ENCODE peak calls at places on chromosomes 7 and 10, in seven cellular contexts. L, O, W, F, Z, B and G are unnamed samples.

GRCh38 chr10:102645741-102646609 is 1.7 kb downstream of the TRIM8 start:
- DNase-seq in L (peak; percentile 99), O (peak; percentile 95), W (peak; percentile 86), F (peak; percentile 99), Z (no peak), B (no peak), G (peak; percentile 42)

GRCh38 chr10:102118867-102119266 is 1.3 kb downstream of the LDB1 start:
- DNase-seq in L (peak; percentile 65), O (peak; percentile 64), W (peak; percentile 23), F (no peak), Z (no peak), B (no peak), G (no peak)

GRCh38 chr7:4682621-4683042 is 537 bp downstream of the FOXK1 start:
- DNase-seq in L (peak; percentile 61), O (peak; percentile 73), W (peak; percentile 60), F (peak; percentile 55), Z (peak; percentile 58), B (no peak), G (peak; percentile 49)

GRCh38 chr7:137652721-137653120 is 194.1 kb downstream of the DGKI start:
- DNase-seq in L (peak; percentile 44), O (no peak), W (no peak), F (peak; percentile 59), Z (no peak), B (no peak), G (no peak)

GRCh38 chr10:114168450-114169009 is 5.5 kb downstream of the CCDC186 start:
- DNase-seq in L (no peak), O (no peak), W (no peak), F (no peak), Z (no peak), B (no peak), G (no peak)

GRCh38 chr7:148303295-148304013 is 287.1 kb upstream of the C7orf33 start:
- DNase-seq in L (peak; percentile 69), O (peak; percentile 79), W (peak; percentile 73), F (peak; percentile 11), Z (no peak), B (no peak), G (peak; percentile 12)

GRCh38 chr10:3067859-3068179 is 471 bp downstream of the PFKP start:
- DNase-seq in L (no peak), O (no peak), W (no peak), F (no peak), Z (no peak), B (no peak), G (no peak)

GRCh38 chr7:116924741-116925140 is 28.6 kb upstream of the ST7 start:
- DNase-seq in L (no peak), O (no peak), W (no peak), F (no peak), Z (no peak), B (no peak), G (no peak)

GRCh38 chr7:32126843-32127242 is 56.6 kb upstream of the PDE1C start:
- DNase-seq in L (no peak), O (no peak), W (no peak), F (no peak), Z (no peak), B (no peak), G (no peak)

GRCh38 chr7:10802526-10802925 is 171.1 kb upstream of the PHF14 start:
- DNase-seq in L (peak; percentile 0), O (no peak), W (no peak), F (peak; percentile 80), Z (no peak), B (no peak), G (no peak)

GRCh38 chr10:16644146-16644545 is 122.5 kb upstream of the C1QL3 start:
- DNase-seq in L (no peak), O (no peak), W (no peak), F (peak; percentile 41), Z (no peak), B (no peak), G (no peak)

GRCh38 chr10:24414597-24414996 is 205.7 kb downstream of the KIAA1217 start:
- DNase-seq in L (no peak), O (no peak), W (no peak), F (no peak), Z (no peak), B (no peak), G (no peak)

GRCh38 chr7:31488562-31489203 is 25.2 kb upstream of the ITPRID1 start:
- DNase-seq in L (peak; percentile 1), O (peak; percentile 58), W (peak; percentile 38), F (peak; percentile 20), Z (peak; percentile 63), B (peak; percentile 61), G (peak; percentile 59)

GRCh38 chr10:71068811-71069411 is 143.5 kb upstream of the UNC5B start:
- DNase-seq in L (no peak), O (peak; percentile 84), W (peak; percentile 64), F (peak; percentile 5), Z (no peak), B (no peak), G (no peak)

GRCh38 chr7:52863667-52864066 is 171.8 kb upstream of the POM121L12 start:
- DNase-seq in L (no peak), O (no peak), W (no peak), F (no peak), Z (no peak), B (no peak), G (no peak)

GRCh38 chr7:155635817-155636216 is 8.6 kb upstream of the RBM33 start:
- DNase-seq in L (no peak), O (no peak), W (no peak), F (no peak), Z (no peak), B (no peak), G (no peak)

GRCh38 chr10:130456616-130457015 is 320.4 kb downstream of the GLRX3 start:
- DNase-seq in L (no peak), O (no peak), W (no peak), F (no peak), Z (no peak), B (no peak), G (no peak)

GRCh38 chr10:73837072-73837471 is 25.7 kb upstream of the NDST2 start:
- DNase-seq in L (peak; percentile 83), O (no peak), W (no peak), F (peak; percentile 44), Z (no peak), B (no peak), G (no peak)

GRCh38 chr10:53006663-53007610 is 234.4 kb upstream of the MBL2 start:
- DNase-seq in L (no peak), O (no peak), W (no peak), F (peak; percentile 8), Z (no peak), B (no peak), G (no peak)
- H3K4me1 ChIP-seq in L (no peaks in the 10 kb centered on the region), O (no peaks in the 10 kb centered on the region), W (no peaks in the 10 kb centered on the region), F (no peaks in the 10 kb centered on the region), Z (peaks cover 68% of the 10 kb centered on the region), B (no peaks in the 10 kb centered on the region), G (peaks cover 17% of the 10 kb centered on the region)

GRCh38 chr7:143510854-143511592 is 33.4 kb downstream of the TAS2R41 start:
- DNase-seq in L (no peak), O (no peak), W (no peak), F (no peak), Z (no peak), B (no peak), G (no peak)

GRCh38 chr7:143514487-143514886 is 36.8 kb downstream of the TAS2R41 start:
- DNase-seq in L (no peak), O (no peak), W (no peak), F (no peak), Z (no peak), B (no peak), G (no peak)

GRCh38 chr7:143511593-143512047 is 33.9 kb downstream of the TAS2R41 start:
- DNase-seq in L (no peak), O (no peak), W (no peak), F (no peak), Z (no peak), B (no peak), G (no peak)

GRCh38 chr7:143514995-143515735 is 37.5 kb downstream of the TAS2R41 start:
- DNase-seq in L (peak; percentile 30), O (no peak), W (no peak), F (no peak), Z (no peak), B (no peak), G (no peak)

DNA sequence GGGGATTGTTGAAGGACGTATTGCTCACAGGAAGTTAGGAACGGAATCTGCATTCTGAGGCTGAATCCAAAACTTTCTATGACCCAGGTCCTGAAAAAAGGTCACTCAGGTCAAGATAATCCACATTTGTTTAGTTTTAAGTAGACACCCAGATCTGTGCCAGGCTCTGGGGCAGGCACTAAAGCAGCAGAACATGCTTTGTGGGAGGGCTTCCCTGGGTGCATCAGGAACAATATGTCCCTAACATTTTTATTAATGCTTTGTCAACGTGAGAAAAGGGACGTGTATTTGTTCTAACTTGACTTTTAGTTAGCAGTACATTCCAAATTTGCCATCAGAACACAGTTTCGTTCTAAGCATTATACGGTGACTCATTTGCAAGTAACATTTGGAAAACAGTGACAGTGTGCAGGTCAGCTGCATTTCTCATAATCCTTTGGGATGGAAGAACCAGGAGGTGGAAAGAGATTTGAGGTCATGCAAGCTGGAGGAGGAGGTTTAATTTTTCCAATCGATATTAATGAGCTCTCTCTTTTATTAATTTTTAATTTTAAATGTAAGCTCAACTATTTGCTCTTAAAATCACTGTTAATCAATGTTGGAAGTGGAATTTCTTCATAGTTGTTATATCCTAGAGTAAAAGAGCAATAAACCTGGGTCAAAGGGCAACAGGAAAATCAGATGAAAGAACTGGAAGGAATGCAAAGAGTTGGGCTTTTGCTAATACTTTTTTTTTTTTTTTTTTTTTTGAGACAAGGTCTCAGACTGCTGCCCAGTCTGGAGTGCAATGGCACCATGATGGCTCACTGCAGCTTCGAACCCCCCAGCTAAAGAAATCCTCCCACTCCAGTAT is 35.0 kb downstream of the TAS2R41 start:
- DNase-seq in L (peak; percentile 36), O (no peak), W (no peak), F (peak; percentile 12), Z (no peak), B (no peak), G (no peak)
- H3K4me1 ChIP-seq in L (peaks cover 30% of the 10 kb centered on the region), O (no peaks in the 10 kb centered on the region), W (peaks cover 8% of the 10 kb centered on the region), F (no peaks in the 10 kb centered on the region), Z (peaks cover 38% of the 10 kb centered on the region), B (peaks cover 8% of the 10 kb centered on the region), G (no peaks in the 10 kb centered on the region)

GRCh38 chr7:30182186-30182585 is 47.4 kb downstream of the MTURN start:
- DNase-seq in L (no peak), O (peak; percentile 68), W (no peak), F (no peak), Z (no peak), B (no peak), G (no peak)

GRCh38 chr7:30180718-30181117 is 45.9 kb downstream of the MTURN start:
- DNase-seq in L (no peak), O (no peak), W (no peak), F (no peak), Z (no peak), B (no peak), G (no peak)

GRCh38 chr7:30179016-30179436 is 44.2 kb downstream of the MTURN start:
- DNase-seq in L (no peak), O (no peak), W (no peak), F (no peak), Z (no peak), B (no peak), G (no peak)

GRCh38 chr7:30183712-30184372 is 49.1 kb downstream of the MTURN start:
- DNase-seq in L (no peak), O (no peak), W (no peak), F (no peak), Z (no peak), B (no peak), G (no peak)

GRCh38 chr7:30181211-30181610 is 46.4 kb downstream of the MTURN start:
- DNase-seq in L (no peak), O (no peak), W (no peak), F (no peak), Z (no peak), B (no peak), G (no peak)
- H3K4me1 ChIP-seq in L (peaks cover 26% of the 10 kb centered on the region), O (peaks cover 11% of the 10 kb centered on the region), W (peaks cover 57% of the 10 kb centered on the region), F (no peaks in the 10 kb centered on the region), Z (no peaks in the 10 kb centered on the region), B (no peaks in the 10 kb centered on the region), G (no peaks in the 10 kb centered on the region)

GRCh38 chr10:87092356-87092860 is 2.2 kb downstream of the GLUD1 start:
- DNase-seq in L (peak; percentile 64), O (no peak), W (no peak), F (peak; percentile 62), Z (no peak), B (no peak), G (no peak)
- H3K4me1 ChIP-seq in L (peaks cover 38% of the 10 kb centered on the region), O (peaks cover 1% of the 10 kb centered on the region), W (peaks cover 62% of the 10 kb centered on the region), F (peaks cover 2% of the 10 kb centered on the region), Z (peaks cover 37% of the 10 kb centered on the region), B (no peaks in the 10 kb centered on the region), G (peaks cover 22% of the 10 kb centered on the region)